ENCODE peak calls at places on chromosomes 4 and X, in five cellular contexts. One of them, this sample, is unnamed.

GRCh38 chr4:59814402-59814801 is 1385.7 kb upstream of the ADGRL3 start:
- DNase-seq in psoas muscle: no peak
- DNase-seq in CD8-positive, alpha-beta T cell: no peak
- DNase-seq in tibial artery: no peak
- DNase-seq in RWPE1: no peak
- DNase-seq in this sample: no peak

GRCh38 chr4:173167793-173168395 is 717 bp upstream of the GALNT7 start:
- DNase-seq in psoas muscle: peak
- DNase-seq in CD8-positive, alpha-beta T cell: peak
- DNase-seq in tibial artery: no peak
- DNase-seq in RWPE1: peak
- DNase-seq in this sample: no peak

GRCh38 chrX:30702736-30703135 is 49.5 kb downstream of the GK start:
- DNase-seq in psoas muscle: no peak
- DNase-seq in CD8-positive, alpha-beta T cell: no peak
- DNase-seq in tibial artery: no peak
- DNase-seq in RWPE1: no peak
- DNase-seq in this sample: no peak

GRCh38 chr4:149964001-149964400 is 114.2 kb upstream of the DCLK2 start:
- DNase-seq in psoas muscle: no peak
- DNase-seq in CD8-positive, alpha-beta T cell: no peak
- DNase-seq in tibial artery: no peak
- DNase-seq in RWPE1: no peak
- DNase-seq in this sample: no peak

GRCh38 chr4:170004656-170005250 is 21.4 kb downstream of the MFAP3L start:
- DNase-seq in psoas muscle: no peak
- DNase-seq in CD8-positive, alpha-beta T cell: no peak
- DNase-seq in tibial artery: no peak
- DNase-seq in RWPE1: no peak
- DNase-seq in this sample: no peak

GRCh38 chr4:113232194-113232593 is 182.7 kb downstream of the ANK2 start:
- DNase-seq in psoas muscle: no peak
- DNase-seq in CD8-positive, alpha-beta T cell: no peak
- DNase-seq in tibial artery: no peak
- DNase-seq in RWPE1: no peak
- DNase-seq in this sample: no peak

GRCh38 chr4:125315571-125316390 is 1.0 kb downstream of the FAT4 start:
- DNase-seq in psoas muscle: peak
- DNase-seq in CD8-positive, alpha-beta T cell: no peak
- DNase-seq in tibial artery: no peak
- DNase-seq in RWPE1: peak
- DNase-seq in this sample: no peak

GRCh38 chr4:188145626-188146025 is 6.4 kb downstream of the TRIML1 start:
- DNase-seq in psoas muscle: no peak
- DNase-seq in CD8-positive, alpha-beta T cell: no peak
- DNase-seq in tibial artery: no peak
- DNase-seq in RWPE1: peak
- DNase-seq in this sample: no peak

GRCh38 chrX:102833136-102833535 is 103.9 kb upstream of the RAB40AL start:
- DNase-seq in psoas muscle: no peak
- DNase-seq in CD8-positive, alpha-beta T cell: no peak
- DNase-seq in tibial artery: no peak
- DNase-seq in RWPE1: no peak
- DNase-seq in this sample: no peak

GRCh38 chrX:143945171-143945570 is 61.3 kb downstream of the UBE2NL start:
- DNase-seq in psoas muscle: no peak
- DNase-seq in CD8-positive, alpha-beta T cell: no peak
- DNase-seq in tibial artery: no peak
- DNase-seq in RWPE1: no peak
- DNase-seq in this sample: no peak

GRCh38 chrX:25083661-25084060 is 67.9 kb upstream of the ARX start:
- DNase-seq in psoas muscle: no peak
- DNase-seq in CD8-positive, alpha-beta T cell: no peak
- DNase-seq in tibial artery: no peak
- DNase-seq in RWPE1: peak
- DNase-seq in this sample: no peak

GRCh38 chr4:3515646-3516045 is 16.6 kb downstream of the LRPAP1 start:
- DNase-seq in psoas muscle: peak
- DNase-seq in CD8-positive, alpha-beta T cell: no peak
- DNase-seq in tibial artery: no peak
- DNase-seq in RWPE1: no peak
- DNase-seq in this sample: no peak

GRCh38 chr4:52606766-52607165 is 52.3 kb downstream of the USP46 start:
- DNase-seq in psoas muscle: no peak
- DNase-seq in CD8-positive, alpha-beta T cell: no peak
- DNase-seq in tibial artery: no peak
- DNase-seq in RWPE1: no peak
- DNase-seq in this sample: no peak

GRCh38 chr4:118281611-118282442 is 71.0 kb downstream of the PRSS12 start:
- DNase-seq in psoas muscle: peak
- DNase-seq in CD8-positive, alpha-beta T cell: no peak
- DNase-seq in tibial artery: no peak
- DNase-seq in RWPE1: peak
- DNase-seq in this sample: no peak

GRCh38 chrX:136147966-136148365 is 633 bp downstream of the FHL1 start:
- DNase-seq in psoas muscle: peak
- DNase-seq in CD8-positive, alpha-beta T cell: no peak
- DNase-seq in tibial artery: no peak
- DNase-seq in RWPE1: no peak
- DNase-seq in this sample: no peak

GRCh38 chr4:51958199-51958968 is 61.8 kb downstream of the LRRC66 start:
- DNase-seq in psoas muscle: no peak
- DNase-seq in CD8-positive, alpha-beta T cell: no peak
- DNase-seq in tibial artery: no peak
- DNase-seq in RWPE1: no peak
- DNase-seq in this sample: no peak

GRCh38 chr4:37594095-37594494 is 92.1 kb downstream of the RELL1 start:
- DNase-seq in psoas muscle: no peak
- DNase-seq in CD8-positive, alpha-beta T cell: no peak
- DNase-seq in tibial artery: no peak
- DNase-seq in RWPE1: no peak
- DNase-seq in this sample: no peak

GRCh38 chr4:17528526-17529165 is 13.7 kb downstream of the CLRN2 start:
- DNase-seq in psoas muscle: no peak
- DNase-seq in CD8-positive, alpha-beta T cell: no peak
- DNase-seq in tibial artery: no peak
- DNase-seq in RWPE1: no peak
- DNase-seq in this sample: no peak

GRCh38 chr4:91904556-91904955 is 399.2 kb upstream of the GRID2 start:
- DNase-seq in psoas muscle: no peak
- DNase-seq in CD8-positive, alpha-beta T cell: no peak
- DNase-seq in tibial artery: no peak
- DNase-seq in RWPE1: no peak
- DNase-seq in this sample: no peak

GRCh38 chr4:183798921-183799307 is 106.2 kb upstream of the STOX2 start:
- DNase-seq in psoas muscle: no peak
- DNase-seq in CD8-positive, alpha-beta T cell: no peak
- DNase-seq in tibial artery: no peak
- DNase-seq in RWPE1: no peak
- DNase-seq in this sample: no peak

GRCh38 chr4:111213520-111213919 is 590.6 kb upstream of the PITX2 start:
- DNase-seq in psoas muscle: no peak
- DNase-seq in CD8-positive, alpha-beta T cell: no peak
- DNase-seq in tibial artery: no peak
- DNase-seq in RWPE1: no peak
- DNase-seq in this sample: no peak

GRCh38 chr4:35525192-35525978 is 718.9 kb downstream of the ARAP2 start:
- DNase-seq in psoas muscle: no peak
- DNase-seq in CD8-positive, alpha-beta T cell: peak
- DNase-seq in tibial artery: no peak
- DNase-seq in RWPE1: no peak
- DNase-seq in this sample: no peak

GRCh38 chrX:15645266-15645665 is 19.3 kb downstream of the CLTRN start:
- DNase-seq in psoas muscle: no peak
- DNase-seq in CD8-positive, alpha-beta T cell: no peak
- DNase-seq in tibial artery: no peak
- DNase-seq in RWPE1: no peak
- DNase-seq in this sample: no peak

GRCh38 chr4:166512267-166512666 is 639.2 kb downstream of the TLL1 start:
- DNase-seq in psoas muscle: no peak
- DNase-seq in CD8-positive, alpha-beta T cell: no peak
- DNase-seq in tibial artery: no peak
- DNase-seq in RWPE1: no peak
- DNase-seq in this sample: no peak

GRCh38 chr4:57254727-57255126 is 144.5 kb upstream of the IGFBP7 start:
- DNase-seq in psoas muscle: no peak
- DNase-seq in CD8-positive, alpha-beta T cell: no peak
- DNase-seq in tibial artery: no peak
- DNase-seq in RWPE1: no peak
- DNase-seq in this sample: no peak
- H3K27ac ChIP-seq in psoas muscle: no peak
- H3K27ac ChIP-seq in CD8-positive, alpha-beta T cell: no peak
- H3K27ac ChIP-seq in tibial artery: no peak
- H3K27ac ChIP-seq in RWPE1: no peak
- H3K27ac ChIP-seq in this sample: no peak

GRCh38 chrX:13432376-13432775 is 112.5 kb upstream of the ATXN3L start:
- DNase-seq in psoas muscle: no peak
- DNase-seq in CD8-positive, alpha-beta T cell: no peak
- DNase-seq in tibial artery: peak
- DNase-seq in RWPE1: no peak
- DNase-seq in this sample: peak

GRCh38 chrX:13428055-13428786 is 108.4 kb upstream of the ATXN3L start:
- DNase-seq in psoas muscle: no peak
- DNase-seq in CD8-positive, alpha-beta T cell: no peak
- DNase-seq in tibial artery: no peak
- DNase-seq in RWPE1: peak
- DNase-seq in this sample: no peak

GRCh38 chrX:13430136-13430827 is 110.4 kb upstream of the ATXN3L start:
- DNase-seq in psoas muscle: no peak
- DNase-seq in CD8-positive, alpha-beta T cell: no peak
- DNase-seq in tibial artery: no peak
- DNase-seq in RWPE1: no peak
- DNase-seq in this sample: no peak

GRCh38 chrX:13427441-13428054 is 107.7 kb upstream of the ATXN3L start:
- DNase-seq in psoas muscle: no peak
- DNase-seq in CD8-positive, alpha-beta T cell: no peak
- DNase-seq in tibial artery: no peak
- DNase-seq in RWPE1: no peak
- DNase-seq in this sample: no peak

GRCh38 chrX:13432776-13433605 is 113.1 kb upstream of the ATXN3L start:
- DNase-seq in psoas muscle: no peak
- DNase-seq in CD8-positive, alpha-beta T cell: no peak
- DNase-seq in tibial artery: no peak
- DNase-seq in RWPE1: no peak
- DNase-seq in this sample: no peak
- H3K27ac ChIP-seq in psoas muscle: peak
- H3K27ac ChIP-seq in CD8-positive, alpha-beta T cell: no peak
- H3K27ac ChIP-seq in tibial artery: peak
- H3K27ac ChIP-seq in RWPE1: peak
- H3K27ac ChIP-seq in this sample: peak

GRCh38 chrX:154048398-154048797 is 28.7 kb upstream of the IRAK1 start:
- DNase-seq in psoas muscle: no peak
- DNase-seq in CD8-positive, alpha-beta T cell: no peak
- DNase-seq in tibial artery: no peak
- DNase-seq in RWPE1: no peak
- DNase-seq in this sample: no peak

GRCh38 chrX:154047266-154047665 is 27.6 kb upstream of the IRAK1 start:
- DNase-seq in psoas muscle: no peak
- DNase-seq in CD8-positive, alpha-beta T cell: no peak
- DNase-seq in tibial artery: no peak
- DNase-seq in RWPE1: no peak
- DNase-seq in this sample: no peak

GRCh38 chrX:154049209-154050112 is 29.8 kb upstream of the IRAK1 start:
- DNase-seq in psoas muscle: peak
- DNase-seq in CD8-positive, alpha-beta T cell: no peak
- DNase-seq in tibial artery: no peak
- DNase-seq in RWPE1: no peak
- DNase-seq in this sample: no peak

GRCh38 chrX:154044045-154044444 is 24.3 kb upstream of the IRAK1 start:
- DNase-seq in psoas muscle: no peak
- DNase-seq in CD8-positive, alpha-beta T cell: no peak
- DNase-seq in tibial artery: no peak
- DNase-seq in RWPE1: no peak
- DNase-seq in this sample: no peak

DNA sequence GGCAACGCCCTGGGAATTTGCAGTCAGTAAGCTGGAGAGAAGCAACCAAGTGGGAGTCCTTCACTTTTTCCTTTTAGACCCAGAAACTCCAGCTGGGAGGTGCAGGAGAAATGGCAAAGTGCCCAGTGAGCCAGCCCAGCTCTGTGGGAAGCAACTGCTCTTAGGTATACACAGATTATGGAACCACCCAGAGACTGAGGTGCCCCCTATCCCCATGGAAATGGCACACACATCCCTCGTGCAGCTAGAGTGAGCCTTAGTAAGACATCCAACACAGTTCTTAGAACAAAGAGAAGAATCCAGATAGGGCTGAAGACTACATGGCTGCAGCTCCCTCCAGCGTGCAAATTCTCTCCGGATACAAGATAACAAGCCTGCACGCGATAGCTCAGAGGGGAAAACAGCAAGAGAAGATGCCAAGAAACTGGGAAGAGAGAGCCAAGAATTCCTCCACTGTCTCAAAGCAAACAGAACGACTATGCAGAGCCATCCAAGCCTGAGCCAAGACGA is 26.6 kb upstream of the IRAK1 start:
- DNase-seq in psoas muscle: no peak
- DNase-seq in CD8-positive, alpha-beta T cell: no peak
- DNase-seq in tibial artery: peak
- DNase-seq in RWPE1: no peak
- DNase-seq in this sample: peak
- H3K27ac ChIP-seq in psoas muscle: peak
- H3K27ac ChIP-seq in CD8-positive, alpha-beta T cell: no peak
- H3K27ac ChIP-seq in tibial artery: peak
- H3K27ac ChIP-seq in RWPE1: peak
- H3K27ac ChIP-seq in this sample: peak

GRCh38 chrX:9538544-9539045 is 73.7 kb downstream of the TBL1X start:
- DNase-seq in psoas muscle: no peak
- DNase-seq in CD8-positive, alpha-beta T cell: no peak
- DNase-seq in tibial artery: no peak
- DNase-seq in RWPE1: no peak
- DNase-seq in this sample: no peak
- H3K27ac ChIP-seq in psoas muscle: no peak
- H3K27ac ChIP-seq in CD8-positive, alpha-beta T cell: no peak
- H3K27ac ChIP-seq in tibial artery: no peak
- H3K27ac ChIP-seq in RWPE1: no peak
- H3K27ac ChIP-seq in this sample: no peak

GRCh38 chr4:139763668-139764067 is 98.0 kb downstream of the MGST2 start:
- DNase-seq in psoas muscle: no peak
- DNase-seq in CD8-positive, alpha-beta T cell: no peak
- DNase-seq in tibial artery: no peak
- DNase-seq in RWPE1: no peak
- DNase-seq in this sample: no peak
- H3K27ac ChIP-seq in psoas muscle: peak
- H3K27ac ChIP-seq in CD8-positive, alpha-beta T cell: no peak
- H3K27ac ChIP-seq in tibial artery: peak
- H3K27ac ChIP-seq in RWPE1: no peak
- H3K27ac ChIP-seq in this sample: no peak